ENCODE peak calls at places on chromosomes 16 and 17, in seven cellular contexts. One of them, this sample, is unnamed.

GRCh38 chr17:71975331-71975801 is 145.5 kb upstream of the SOX9 start:
- DNase-seq in HFF-Myc: no peak
- DNase-seq in A549: no peak
- DNase-seq in ovary: no peak
- DNase-seq in H9: peak; percentile 49
- DNase-seq in HCT116: no peak
- DNase-seq in GM12865: no peak
- DNase-seq in this sample: no peak

GRCh38 chr17:13646411-13646810 is 44.7 kb upstream of the HS3ST3A1 start:
- DNase-seq in HFF-Myc: no peak
- DNase-seq in A549: no peak
- DNase-seq in ovary: no peak
- DNase-seq in H9: no peak
- DNase-seq in HCT116: no peak
- DNase-seq in GM12865: no peak
- DNase-seq in this sample: no peak

GRCh38 chr17:76224321-76224852 is 15.9 kb downstream of the RNF157 start:
- DNase-seq in HFF-Myc: no peak
- DNase-seq in A549: no peak
- DNase-seq in ovary: no peak
- DNase-seq in H9: no peak
- DNase-seq in HCT116: no peak
- DNase-seq in GM12865: no peak
- DNase-seq in this sample: no peak

GRCh38 chr17:59311051-59311468 is 20.4 kb upstream of the YPEL2 start:
- DNase-seq in HFF-Myc: peak; percentile 35
- DNase-seq in A549: peak; percentile 71
- DNase-seq in ovary: peak; percentile 37
- DNase-seq in H9: peak; percentile 57
- DNase-seq in HCT116: peak; percentile 78
- DNase-seq in GM12865: peak; percentile 74
- DNase-seq in this sample: no peak

GRCh38 chr16:17351471-17352045 is 119.2 kb downstream of the XYLT1 start:
- DNase-seq in HFF-Myc: no peak
- DNase-seq in A549: no peak
- DNase-seq in ovary: no peak
- DNase-seq in H9: no peak
- DNase-seq in HCT116: no peak
- DNase-seq in GM12865: no peak
- DNase-seq in this sample: no peak

GRCh38 chr17:29089601-29090044 is 46.7 kb downstream of the PIPOX start:
- DNase-seq in HFF-Myc: no peak
- DNase-seq in A549: no peak
- DNase-seq in ovary: no peak
- DNase-seq in H9: no peak
- DNase-seq in HCT116: no peak
- DNase-seq in GM12865: no peak
- DNase-seq in this sample: no peak

GRCh38 chr16:56365552-56365951 is 59.8 kb downstream of the AMFR start:
- DNase-seq in HFF-Myc: no peak
- DNase-seq in A549: no peak
- DNase-seq in ovary: no peak
- DNase-seq in H9: no peak
- DNase-seq in HCT116: no peak
- DNase-seq in GM12865: no peak
- DNase-seq in this sample: no peak

GRCh38 chr17:78933959-78934568 is 8.9 kb upstream of the TIMP2 start:
- DNase-seq in HFF-Myc: peak; percentile 94
- DNase-seq in A549: peak; percentile 94
- DNase-seq in ovary: peak; percentile 99
- DNase-seq in H9: peak; percentile 82
- DNase-seq in HCT116: no peak
- DNase-seq in GM12865: no peak
- DNase-seq in this sample: peak; percentile 86

GRCh38 chr17:39602533-39603303 is 5.0 kb downstream of the NEUROD2 start:
- DNase-seq in HFF-Myc: no peak
- DNase-seq in A549: no peak
- DNase-seq in ovary: no peak
- DNase-seq in H9: no peak
- DNase-seq in HCT116: no peak
- DNase-seq in GM12865: no peak
- DNase-seq in this sample: no peak

GRCh38 chr17:39599665-39600468 is 7.9 kb downstream of the NEUROD2 start:
- DNase-seq in HFF-Myc: no peak
- DNase-seq in A549: no peak
- DNase-seq in ovary: no peak
- DNase-seq in H9: no peak
- DNase-seq in HCT116: no peak
- DNase-seq in GM12865: no peak
- DNase-seq in this sample: no peak

GRCh38 chr17:39600469-39601009 is 7.2 kb downstream of the NEUROD2 start:
- DNase-seq in HFF-Myc: no peak
- DNase-seq in A549: no peak
- DNase-seq in ovary: no peak
- DNase-seq in H9: peak; percentile 43
- DNase-seq in HCT116: no peak
- DNase-seq in GM12865: no peak
- DNase-seq in this sample: no peak

GRCh38 chr17:39601758-39602532 is 5.8 kb downstream of the NEUROD2 start:
- DNase-seq in HFF-Myc: no peak
- DNase-seq in A549: no peak
- DNase-seq in ovary: no peak
- DNase-seq in H9: peak; percentile 55
- DNase-seq in HCT116: no peak
- DNase-seq in GM12865: no peak
- DNase-seq in this sample: no peak

GRCh38 chr17:39601010-39601597 is 6.6 kb downstream of the NEUROD2 start:
- DNase-seq in HFF-Myc: no peak
- DNase-seq in A549: no peak
- DNase-seq in ovary: no peak
- DNase-seq in H9: peak; percentile 88
- DNase-seq in HCT116: no peak
- DNase-seq in GM12865: no peak
- DNase-seq in this sample: no peak
- TF ChIP-seq CTCF in HFF-Myc: no peak
- TF ChIP-seq CTCF in A549: no peak
- TF ChIP-seq CTCF in ovary: no peak
- TF ChIP-seq CTCF in H9: no peak
- TF ChIP-seq CTCF in HCT116: no peak
- TF ChIP-seq CTCF in GM12865: no peak
- TF ChIP-seq CTCF in this sample: no peak

GRCh38 chr16:9092282-9092962 is 978 bp downstream of the HAPSTR1 start:
- DNase-seq in HFF-Myc: no peak
- DNase-seq in A549: peak; percentile 18
- DNase-seq in ovary: peak; percentile 49
- DNase-seq in H9: no peak
- DNase-seq in HCT116: no peak
- DNase-seq in GM12865: peak; percentile 44
- DNase-seq in this sample: no peak
- TF ChIP-seq CTCF in HFF-Myc: no peak
- TF ChIP-seq CTCF in A549: peak; percentile 22
- TF ChIP-seq CTCF in ovary: no peak
- TF ChIP-seq CTCF in H9: no peak
- TF ChIP-seq CTCF in HCT116: no peak
- TF ChIP-seq CTCF in GM12865: peak; percentile 8
- TF ChIP-seq CTCF in this sample: no peak

GRCh38 chr17:7935859-7936258 is 3.9 kb downstream of the CNTROB start:
- DNase-seq in HFF-Myc: no peak
- DNase-seq in A549: no peak
- DNase-seq in ovary: no peak
- DNase-seq in H9: no peak
- DNase-seq in HCT116: no peak
- DNase-seq in GM12865: no peak
- DNase-seq in this sample: no peak

GRCh38 chr17:7930841-7931631 is 710 bp downstream of the TRAPPC1 start:
- DNase-seq in HFF-Myc: no peak
- DNase-seq in A549: no peak
- DNase-seq in ovary: no peak
- DNase-seq in H9: no peak
- DNase-seq in HCT116: no peak
- DNase-seq in GM12865: peak; percentile 19
- DNase-seq in this sample: no peak

GRCh38 chr17:7932483-7932891 is 481 bp downstream of the CNTROB start:
- DNase-seq in HFF-Myc: peak; percentile 9
- DNase-seq in A549: peak; percentile 51
- DNase-seq in ovary: peak; percentile 49
- DNase-seq in H9: peak; percentile 61
- DNase-seq in HCT116: no peak
- DNase-seq in GM12865: peak; percentile 55
- DNase-seq in this sample: no peak

GRCh38 chr17:7931709-7932482 is at the start of the genes CNTROB and TRAPPC1:
- DNase-seq in HFF-Myc: peak; percentile 93
- DNase-seq in A549: peak; percentile 99
- DNase-seq in ovary: peak; percentile 99
- DNase-seq in H9: peak; percentile 100
- DNase-seq in HCT116: peak; percentile 97
- DNase-seq in GM12865: peak; percentile 99
- DNase-seq in this sample: peak; percentile 98

GRCh38 chr17:7932949-7933348 is 943 bp downstream of the CNTROB start:
- DNase-seq in HFF-Myc: peak; percentile 32
- DNase-seq in A549: peak; percentile 71
- DNase-seq in ovary: peak; percentile 55
- DNase-seq in H9: peak; percentile 67
- DNase-seq in HCT116: no peak
- DNase-seq in GM12865: peak; percentile 50
- DNase-seq in this sample: no peak
- TF ChIP-seq CTCF in HFF-Myc: peak; percentile 23
- TF ChIP-seq CTCF in A549: peak; percentile 11
- TF ChIP-seq CTCF in ovary: no peak
- TF ChIP-seq CTCF in H9: peak; percentile 23
- TF ChIP-seq CTCF in HCT116: no peak
- TF ChIP-seq CTCF in GM12865: no peak
- TF ChIP-seq CTCF in this sample: no peak

DNA sequence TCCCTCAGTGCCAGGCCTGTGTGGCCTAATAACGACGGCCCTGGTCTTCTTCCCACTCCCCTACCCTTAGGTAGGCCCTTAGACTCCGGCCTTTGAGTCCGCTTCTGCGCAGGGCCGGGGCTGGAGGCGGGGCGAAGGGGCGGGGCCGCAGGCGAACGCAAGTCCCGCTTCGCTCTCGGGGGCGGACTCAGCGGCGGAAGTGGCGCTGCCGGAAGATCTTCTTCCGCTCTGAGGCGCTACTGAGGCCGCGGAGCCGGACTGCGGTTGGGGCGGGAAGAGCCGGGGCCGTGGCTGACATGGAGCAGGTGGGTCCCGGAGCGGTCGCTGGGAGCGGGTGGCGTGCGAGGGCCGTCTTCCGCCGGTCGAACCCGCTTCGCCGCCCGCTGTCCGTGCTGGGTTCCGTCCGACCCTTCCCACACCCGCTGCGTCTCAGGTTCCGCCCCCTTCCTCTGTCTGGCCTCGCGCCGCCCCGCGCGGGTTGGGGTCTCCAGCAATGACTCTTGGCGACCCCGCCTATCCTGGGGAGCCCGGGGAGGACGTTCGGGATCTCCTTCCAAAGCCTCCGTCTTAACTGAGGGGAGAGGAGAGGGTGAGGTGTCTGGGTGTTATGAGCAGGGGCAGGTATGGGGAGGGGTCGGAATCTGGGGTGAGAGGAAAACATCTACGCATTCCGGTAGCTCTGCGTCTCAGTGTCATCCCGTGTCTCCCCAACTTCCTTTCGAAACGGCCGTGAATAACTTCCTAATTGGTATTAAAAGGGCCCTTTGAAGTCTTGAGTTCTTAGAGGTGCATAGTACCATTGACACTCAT is at the start of gene STARD3:
- DNase-seq in HFF-Myc: peak; percentile 36
- DNase-seq in A549: peak; percentile 92
- DNase-seq in ovary: peak; percentile 93
- DNase-seq in H9: peak; percentile 97
- DNase-seq in HCT116: peak; percentile 73
- DNase-seq in GM12865: peak; percentile 94
- DNase-seq in this sample: peak; percentile 54
- TF ChIP-seq CTCF in HFF-Myc: no peak
- TF ChIP-seq CTCF in A549: peak; percentile 18
- TF ChIP-seq CTCF in ovary: no peak
- TF ChIP-seq CTCF in H9: peak; percentile 26
- TF ChIP-seq CTCF in HCT116: no peak
- TF ChIP-seq CTCF in GM12865: no peak
- TF ChIP-seq CTCF in this sample: no peak

GRCh38 chr16:58345574-58346354 is 46.5 kb upstream of the GINS3 start:
- DNase-seq in HFF-Myc: no peak
- DNase-seq in A549: no peak
- DNase-seq in ovary: no peak
- DNase-seq in H9: no peak
- DNase-seq in HCT116: no peak
- DNase-seq in GM12865: no peak
- DNase-seq in this sample: no peak
- TF ChIP-seq CTCF in HFF-Myc: no peak
- TF ChIP-seq CTCF in A549: peak; percentile 49
- TF ChIP-seq CTCF in ovary: no peak
- TF ChIP-seq CTCF in H9: no peak
- TF ChIP-seq CTCF in HCT116: peak; percentile 52
- TF ChIP-seq CTCF in GM12865: peak; percentile 4
- TF ChIP-seq CTCF in this sample: no peak

DNA sequence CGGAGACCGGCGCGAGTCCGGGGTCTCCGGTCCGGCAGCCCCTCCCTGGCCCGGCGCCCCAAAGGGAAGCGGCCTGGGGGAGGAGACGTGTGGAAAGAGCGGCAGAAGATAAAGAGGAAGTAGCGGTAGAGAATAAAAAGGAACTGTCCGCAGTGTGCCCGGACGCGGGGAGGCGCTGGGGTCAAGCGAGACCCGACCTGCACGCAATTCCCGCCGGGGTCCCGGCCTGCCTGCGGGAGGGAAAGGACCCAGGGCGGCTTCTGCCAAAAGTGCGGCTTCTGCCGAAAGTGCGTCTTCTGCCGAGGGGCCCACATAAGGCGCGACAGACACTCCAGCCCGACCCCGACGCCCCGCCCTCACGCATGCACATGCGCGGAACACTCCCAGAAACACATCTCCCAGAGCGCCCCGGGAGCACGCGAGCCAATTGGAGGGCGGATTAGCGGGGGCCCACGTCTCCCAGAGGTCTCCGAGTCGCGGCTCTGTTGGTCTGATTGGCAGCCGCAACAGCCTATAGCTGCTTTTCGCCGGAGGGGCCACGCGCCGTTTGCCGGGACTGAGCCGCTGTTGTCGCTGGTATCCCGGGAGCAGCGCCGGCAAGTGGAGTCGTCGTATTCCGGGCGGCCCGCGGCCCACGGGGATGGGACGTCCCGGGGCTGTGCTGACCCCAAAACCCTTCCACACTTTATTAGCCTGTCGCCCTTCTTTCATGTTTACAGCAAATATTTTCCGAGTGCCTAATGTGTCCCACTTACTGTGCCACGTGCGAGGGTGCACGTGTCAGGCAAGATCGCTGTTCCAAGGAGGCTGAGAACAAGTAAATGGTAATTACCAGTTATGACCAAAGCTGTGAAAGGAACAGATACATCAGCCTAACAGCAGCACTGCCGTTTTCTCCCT is 8.0 kb upstream of the MEFV start:
- DNase-seq in HFF-Myc: peak; percentile 88
- DNase-seq in A549: peak; percentile 94
- DNase-seq in ovary: peak; percentile 97
- DNase-seq in H9: peak; percentile 99
- DNase-seq in HCT116: peak; percentile 94
- DNase-seq in GM12865: peak; percentile 99
- DNase-seq in this sample: peak; percentile 87
- TF ChIP-seq CTCF in HFF-Myc: peak; percentile 5
- TF ChIP-seq CTCF in A549: no peak
- TF ChIP-seq CTCF in ovary: no peak
- TF ChIP-seq CTCF in H9: peak; percentile 42
- TF ChIP-seq CTCF in HCT116: no peak
- TF ChIP-seq CTCF in GM12865: peak; percentile 36
- TF ChIP-seq CTCF in this sample: no peak

GRCh38 chr16:81940781-81941560 is 70.3 kb downstream of the SDR42E1 start:
- DNase-seq in HFF-Myc: no peak
- DNase-seq in A549: peak; percentile 73
- DNase-seq in ovary: no peak
- DNase-seq in H9: no peak
- DNase-seq in HCT116: peak; percentile 57
- DNase-seq in GM12865: no peak
- DNase-seq in this sample: no peak
- TF ChIP-seq CTCF in HFF-Myc: peak; percentile 22
- TF ChIP-seq CTCF in A549: peak; percentile 72
- TF ChIP-seq CTCF in ovary: no peak
- TF ChIP-seq CTCF in H9: peak; percentile 72
- TF ChIP-seq CTCF in HCT116: peak; percentile 87
- TF ChIP-seq CTCF in GM12865: no peak
- TF ChIP-seq CTCF in this sample: no peak

This sample was measured in omental fat pad.